ENCODE peak calls at places on chromosomes 13 and 19, in nine cellular contexts. R is GM12865, V is thoracic aorta, C is cardiac muscle cell, I is ascending aorta, T is AG10803, S is astrocyte of the cerebellum, E is upper lobe of right lung, O is left ventricle myocardium inferior. L is an unnamed sample.

GRCh38 chr13:34942732-34943674 is 933 bp downstream of the NBEA start:
- DNase-seq in S (no peak), V (no peak), I (no peak), T (no peak), R (peak), E (peak), O (peak), C (peak), L (no peak)

GRCh38 chr13:25300861-25301346 is 521 bp upstream of the NUP58 start:
- DNase-seq in I (no peak), T (peak), O (peak), E (peak), C (peak), V (no peak), R (no peak), S (no peak), L (peak)

GRCh38 chr19:6828698-6829633 is 56.5 kb downstream of the VAV1 start:
- DNase-seq in O (no peak), E (no peak), T (no peak), I (no peak), C (no peak), V (no peak), R (peak), S (no peak), L (no peak)

GRCh38 chr19:46717716-46718143 is 816 bp upstream of the PRKD2 start:
- DNase-seq in V (no peak), R (peak), S (no peak), C (no peak), I (no peak), T (no peak), E (no peak), O (no peak), L (no peak)

GRCh38 chr13:47049276-47049989 is 152.6 kb upstream of the HTR2A start:
- DNase-seq in R (no peak), O (no peak), T (no peak), S (no peak), C (no peak), I (no peak), E (no peak), V (no peak), L (peak)

GRCh38 chr13:60397693-60398437 is 845 bp downstream of the TDRD3 start:
- DNase-seq in I (no peak), R (peak), T (peak), V (no peak), O (peak), C (peak), E (peak), S (no peak), L (peak)

GRCh38 chr19:15782211-15782610 is 5.2 kb upstream of the OR10H5 start:
- DNase-seq in V (no peak), T (no peak), I (no peak), S (no peak), O (no peak), R (no peak), C (no peak), E (no peak), L (no peak)

GRCh38 chr19:42850981-42851717 is 28.4 kb downstream of the PSG1 start:
- DNase-seq in I (peak), R (no peak), V (peak), O (peak), E (no peak), C (peak), T (peak), S (peak), L (peak)

GRCh38 chr13:36819811-36820140 is 754 bp downstream of the RFXAP start:
- DNase-seq in T (peak), C (peak), O (no peak), S (no peak), R (peak), E (no peak), V (no peak), I (no peak), L (peak)

GRCh38 chr13:29774830-29775229 is 75.6 kb downstream of the UBL3 start:
- DNase-seq in C (no peak), O (no peak), E (no peak), R (no peak), T (no peak), I (no peak), V (no peak), S (no peak), L (no peak)

GRCh38 chr19:19285723-19286122 is 12.6 kb upstream of the TM6SF2 start:
- DNase-seq in T (no peak), O (no peak), S (no peak), V (no peak), I (no peak), C (no peak), R (no peak), E (no peak), L (no peak)

GRCh38 chr13:51637852-51638496 is 53.7 kb downstream of the WDFY2 start:
- DNase-seq in E (no peak), O (no peak), V (no peak), R (no peak), C (no peak), I (no peak), T (no peak), S (no peak), L (no peak)

GRCh38 chr13:27573265-27573664 is 47.1 kb downstream of the LNX2 start:
- DNase-seq in I (no peak), T (peak), V (no peak), R (no peak), S (peak), C (peak), E (no peak), O (no peak), L (peak)

GRCh38 chr13:29847501-29847983 is 2.9 kb downstream of the UBL3 start:
- DNase-seq in E (no peak), T (peak), I (no peak), O (no peak), V (no peak), R (no peak), S (no peak), C (peak), L (peak)

GRCh38 chr19:16527971-16528521 is 14.2 kb downstream of the CHERP start:
- DNase-seq in I (no peak), V (no peak), C (peak), S (no peak), E (no peak), R (peak), O (no peak), T (no peak), L (peak)

GRCh38 chr19:7629347-7630054 is at the start of the genes PET100 and XAB2:
- DNase-seq in I (peak), S (peak), E (peak), R (peak), C (peak), V (peak), O (peak), T (peak), L (peak)

GRCh38 chr13:113562085-113562749 is 22.3 kb upstream of the TFDP1 start:
- DNase-seq in E (peak), T (peak), O (peak), S (peak), V (no peak), C (peak), R (peak), I (no peak), L (peak)

GRCh38 chr19:47603706-47604310 is 5.1 kb upstream of the BICRA start:
- DNase-seq in T (no peak), S (no peak), C (no peak), V (no peak), R (no peak), I (no peak), E (no peak), O (no peak), L (no peak)

GRCh38 chr13:111662895-111663294 is 342.5 kb downstream of the TEX29 start:
- DNase-seq in E (no peak), R (no peak), T (no peak), V (no peak), S (no peak), C (no peak), I (no peak), O (no peak), L (no peak)

GRCh38 chr13:112904436-112904960 is 64.5 kb upstream of the MCF2L start:
- DNase-seq in T (no peak), R (no peak), I (no peak), E (no peak), S (no peak), O (no peak), C (no peak), V (no peak), L (no peak)

GRCh38 chr13:32048816-32049215 is 17.2 kb downstream of the FRY start:
- DNase-seq in C (no peak), T (no peak), S (no peak), R (no peak), O (no peak), V (no peak), E (no peak), I (no peak), L (no peak)

GRCh38 chr13:101454767-101455166 is 2.3 kb downstream of the ITGBL1 start:
- DNase-seq in I (no peak), S (no peak), V (no peak), E (no peak), O (no peak), T (peak), C (peak), R (no peak), L (peak)

GRCh38 chr13:69704311-69704710 is 403.3 kb upstream of the ATXN8OS start:
- DNase-seq in T (no peak), S (peak), C (no peak), I (no peak), E (no peak), V (no peak), O (no peak), R (no peak), L (peak)

GRCh38 chr13:51818771-51819511 is 15.0 kb upstream of the DHRS12 start:
- DNase-seq in O (no peak), C (peak), I (no peak), T (peak), S (no peak), V (no peak), R (peak), E (no peak), L (peak)

GRCh38 chr19:6273701-6274601 is 5.8 kb downstream of the MLLT1 start:
- DNase-seq in T (peak), R (no peak), C (peak), V (peak), E (peak), S (peak), I (peak), O (peak), L (peak)

GRCh38 chr13:46296920-46297319 is 85.2 kb downstream of the LRRC63 start:
- DNase-seq in V (no peak), E (no peak), S (peak), I (no peak), R (no peak), C (peak), T (peak), O (no peak), L (peak)

GRCh38 chr13:39036212-39036611 is 1.7 kb downstream of the PROSER1 start:
- DNase-seq in R (peak), C (peak), E (no peak), T (peak), S (no peak), V (no peak), I (no peak), O (no peak), L (peak)

GRCh38 chr13:99357149-99357596 is 50.0 kb upstream of the GPR183 start:
- DNase-seq in C (peak), R (peak), V (no peak), I (no peak), S (peak), O (no peak), T (peak), E (no peak), L (peak)

GRCh38 chr13:95477187-95477586 is 75.3 kb upstream of the CLDN10 start:
- DNase-seq in R (no peak), O (no peak), I (no peak), C (no peak), T (no peak), S (no peak), V (no peak), E (no peak), L (no peak)

GRCh38 chr13:29511980-29512379 is 83.5 kb downstream of the SLC7A1 start:
- DNase-seq in V (no peak), T (peak), C (peak), E (peak), I (no peak), R (no peak), S (no peak), O (no peak), L (peak)

GRCh38 chr19:58262922-58263296 is 15.8 kb upstream of the ZNF8 start:
- DNase-seq in E (no peak), T (no peak), C (no peak), V (no peak), S (no peak), I (no peak), O (no peak), R (no peak), L (no peak)

GRCh38 chr19:14406645-14407331 is 12.4 kb downstream of the DDX39A start:
- DNase-seq in E (no peak), I (no peak), C (no peak), R (no peak), T (no peak), V (no peak), O (no peak), S (no peak), L (no peak)

GRCh38 chr13:75812751-75813181 is 176.6 kb downstream of the LMO7 start:
- DNase-seq in O (no peak), R (no peak), E (no peak), T (no peak), I (no peak), C (peak), V (no peak), S (no peak), L (peak)

GRCh38 chr19:7792286-7792685 is 29.2 kb downstream of the CLEC4M start:
- DNase-seq in R (no peak), C (peak), I (no peak), T (no peak), E (no peak), S (no peak), V (no peak), O (no peak), L (peak)

GRCh38 chr19:40576181-40576584 is 490 bp upstream of the SHKBP1 start:
- DNase-seq in R (no peak), T (no peak), I (no peak), E (no peak), C (no peak), S (no peak), O (no peak), V (no peak), L (no peak)
- H3K4me3 ChIP-seq in R (peak), T (peak), I (peak), E (peak), C (peak), S (peak), O (peak), V (peak), L (peak)

GRCh38 chr19:49596954-49597702 is 6.1 kb downstream of the PRR12 start:
- DNase-seq in I (no peak), O (no peak), V (no peak), R (no peak), S (no peak), C (no peak), T (no peak), E (no peak), L (no peak)
- TF ChIP-seq CTCF in I (no peak), O (no peak), V (no peak), R (no peak), S (no peak), C (no peak), T (no peak), E (no peak), L (no peak)

GRCh38 chr19:1269065-1269477 is at the start of gene CIRBP:
- DNase-seq in T (peak), O (peak), I (peak), R (peak), C (peak), S (peak), V (peak), E (peak), L (peak)

GRCh38 chr19:1266818-1267440 is 2.2 kb upstream of the CIRBP start:
- DNase-seq in V (no peak), R (peak), C (peak), E (peak), S (no peak), O (peak), I (no peak), T (peak), L (peak)

GRCh38 chr19:1268392-1269064 is 604 bp upstream of the CIRBP start:
- DNase-seq in C (no peak), E (no peak), O (no peak), T (no peak), S (no peak), V (no peak), I (no peak), R (no peak), L (no peak)

GRCh38 chr19:1266116-1266817 is 2.9 kb upstream of the CIRBP start:
- DNase-seq in C (peak), I (no peak), V (no peak), E (peak), T (peak), R (peak), O (peak), S (no peak), L (peak)

DNA sequence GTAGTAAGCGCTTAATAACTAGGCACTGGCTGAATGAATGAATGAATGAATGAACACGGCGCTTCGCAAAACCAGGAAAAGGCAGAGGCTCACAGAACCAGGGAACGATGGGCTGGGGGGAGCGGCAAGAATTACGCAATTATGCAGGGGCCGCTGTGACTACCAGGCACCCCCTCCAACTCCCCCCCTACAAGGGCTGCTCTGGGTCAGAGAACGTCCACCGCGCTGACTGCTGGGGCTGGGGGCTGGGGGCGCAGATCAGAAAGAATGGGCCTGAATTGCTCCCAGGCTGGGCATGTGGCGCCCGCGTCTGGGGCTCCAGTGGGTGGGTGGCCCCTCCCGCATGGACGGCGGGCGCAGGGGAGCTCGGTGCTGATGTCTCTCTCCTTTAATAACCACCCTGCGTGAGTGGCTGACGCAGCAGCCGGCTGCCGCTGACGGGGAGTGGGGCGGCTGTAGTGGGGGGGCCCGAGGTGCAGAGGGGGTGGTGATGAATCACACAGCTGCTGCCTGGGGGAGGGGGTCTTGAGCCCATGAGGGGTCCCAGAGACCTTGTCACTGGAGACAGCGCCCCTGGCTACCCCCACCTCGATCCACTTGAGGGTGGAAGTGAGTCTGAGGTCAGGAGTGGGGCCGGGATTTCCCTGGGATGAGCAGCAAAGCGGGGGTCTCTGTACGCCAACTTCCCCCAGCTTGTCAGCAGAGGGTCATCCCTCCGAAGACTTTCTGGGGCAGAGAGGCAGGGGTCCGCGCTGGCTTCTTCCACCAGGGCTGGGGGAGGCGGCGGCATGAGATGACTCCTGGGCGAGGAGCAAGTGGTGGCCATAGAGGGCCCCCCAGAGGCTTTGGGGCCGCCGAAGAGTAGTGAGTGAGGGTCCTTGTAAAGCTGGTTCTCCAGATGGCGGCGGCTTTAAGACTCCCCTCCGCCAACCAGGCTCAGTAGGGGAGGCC is 1.4 kb upstream of the CIRBP start:
- DNase-seq in R (no peak), T (no peak), S (no peak), O (no peak), E (no peak), V (no peak), I (no peak), C (no peak), L (peak)
- H3K4me3 ChIP-seq in R (peak), T (peak), S (peak), O (peak), E (peak), V (peak), I (peak), C (peak), L (peak)

GRCh38 chr13:33262997-33263396 is 22.6 kb downstream of the STARD13 start:
- DNase-seq in T (no peak), E (no peak), R (peak), C (no peak), V (no peak), O (no peak), S (no peak), I (no peak), L (no peak)
- TF ChIP-seq CTCF in T (peak), E (no peak), R (peak), C (peak), V (no peak), O (peak), S (no peak), I (no peak), L (peak)

GRCh38 chr19:32346901-32347300 is 1.5 kb downstream of the ZNF507 start:
- DNase-seq in E (no peak), I (no peak), R (no peak), O (no peak), T (no peak), S (no peak), C (no peak), V (no peak), L (no peak)
- H3K4me3 ChIP-seq in E (peak), I (peak), R (peak), O (peak), T (peak), S (peak), C (peak), V (peak), L (peak)

L was measured in choroid plexus epithelial cell.